ENCODE peak calls at places on chromosomes 7 and 10, in four cellular contexts. E, N, W and M are unnamed samples.

GRCh38 chr7:108525327-108525984 is 479 bp downstream of the PNPLA8 start:
- DNase-seq in E (peak; percentile 89), N (no peak), W (no peak), M (no peak)

GRCh38 chr7:157630301-157630853 is 293.6 kb downstream of the DNAJB6 start:
- DNase-seq in E (no peak), N (no peak), W (no peak), M (peak; percentile 26)

GRCh38 chr7:102284891-102285540 is 1.7 kb upstream of the SH2B2 start:
- DNase-seq in E (no peak), N (peak; percentile 39), W (peak; percentile 40), M (peak; percentile 89)

GRCh38 chr7:6675807-6676405 is 30.8 kb downstream of the ZNF12 start:
- DNase-seq in E (peak; percentile 36), N (no peak), W (no peak), M (no peak)

GRCh38 chr10:107425844-107426553 is 261.5 kb upstream of the SORCS1 start:
- DNase-seq in E (no peak), N (no peak), W (no peak), M (no peak)

GRCh38 chr7:142488842-142489241 is 231.0 kb upstream of the PRSS58 start:
- DNase-seq in E (no peak), N (no peak), W (no peak), M (no peak)

GRCh38 chr7:98294326-98294725 is 12.8 kb downstream of the BRI3 start:
- DNase-seq in E (no peak), N (no peak), W (no peak), M (no peak)

GRCh38 chr7:66296001-66296521 is 90.9 kb downstream of the TPST1 start:
- DNase-seq in E (peak; percentile 88), N (no peak), W (no peak), M (no peak)

GRCh38 chr7:28599411-28599810 is 187.1 kb downstream of the CREB5 start:
- DNase-seq in E (no peak), N (no peak), W (no peak), M (no peak)

GRCh38 chr7:100793806-100794660 is 33.3 kb downstream of the EPHB4 start:
- DNase-seq in E (no peak), N (no peak), W (no peak), M (no peak)

GRCh38 chr10:96339956-96340904 is 18.6 kb downstream of the OPALIN start:
- DNase-seq in E (peak; percentile 65), N (peak; percentile 9), W (peak; percentile 77), M (no peak)

DNA sequence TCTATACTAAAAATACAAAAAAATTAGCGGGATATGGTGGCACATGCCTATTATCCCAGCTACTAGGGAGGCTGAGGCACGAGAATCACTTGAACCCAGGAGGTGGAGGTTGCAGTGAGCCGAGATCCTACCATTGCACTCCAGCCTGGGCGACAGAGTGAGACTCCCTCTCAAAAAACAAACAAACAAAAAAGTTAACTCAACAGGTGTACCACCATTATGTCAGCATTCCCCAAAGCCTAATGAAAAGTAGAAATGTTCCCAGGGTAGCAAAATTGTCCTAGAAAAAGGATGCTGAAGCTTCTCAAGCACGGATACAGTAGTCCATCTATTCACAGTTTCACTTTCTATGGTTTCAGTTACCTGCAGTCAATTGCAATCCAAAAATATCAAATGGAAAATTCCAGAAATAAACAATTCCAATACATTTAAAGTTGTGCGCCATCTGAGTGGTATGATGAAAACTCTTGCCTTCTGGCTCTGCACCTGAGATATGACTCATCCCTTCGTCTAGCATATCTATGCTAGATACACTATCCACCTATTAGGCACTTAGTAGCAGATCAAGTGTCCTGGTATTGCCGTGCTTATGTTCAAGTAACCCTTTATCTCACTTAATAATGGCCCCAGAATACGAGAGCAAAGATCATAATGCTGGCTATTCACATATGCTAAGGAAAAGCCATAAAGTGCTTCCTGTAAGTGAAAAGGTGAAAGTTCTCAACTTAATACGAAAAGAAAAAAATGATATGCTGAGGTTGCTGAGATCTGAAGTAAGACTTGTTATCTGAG is 37.2 kb upstream of the SLC35G1 start:
- DNase-seq in E (no peak), N (no peak), W (no peak), M (no peak)
- H3K4me1 ChIP-seq in E (no peaks in the 10 kb centered on the region), N (no peaks in the 10 kb centered on the region), W (peaks cover 12% of the 10 kb centered on the region), M (no peaks in the 10 kb centered on the region)

GRCh38 chr10:127196227-127196954 is at the start of gene INSYN2A:
- DNase-seq in E (peak; percentile 60), N (peak; percentile 14), W (no peak), M (no peak)

GRCh38 chr10:127196955-127197432 is 603 bp upstream of the INSYN2A start:
- DNase-seq in E (peak; percentile 5), N (no peak), W (no peak), M (no peak)

GRCh38 chr10:127195571-127196226 is 692 bp downstream of the INSYN2A start:
- DNase-seq in E (peak; percentile 11), N (no peak), W (no peak), M (no peak)

GRCh38 chr10:127194598-127194997 is 1.8 kb downstream of the INSYN2A start:
- DNase-seq in E (peak; percentile 4), N (no peak), W (no peak), M (no peak)

DNA sequence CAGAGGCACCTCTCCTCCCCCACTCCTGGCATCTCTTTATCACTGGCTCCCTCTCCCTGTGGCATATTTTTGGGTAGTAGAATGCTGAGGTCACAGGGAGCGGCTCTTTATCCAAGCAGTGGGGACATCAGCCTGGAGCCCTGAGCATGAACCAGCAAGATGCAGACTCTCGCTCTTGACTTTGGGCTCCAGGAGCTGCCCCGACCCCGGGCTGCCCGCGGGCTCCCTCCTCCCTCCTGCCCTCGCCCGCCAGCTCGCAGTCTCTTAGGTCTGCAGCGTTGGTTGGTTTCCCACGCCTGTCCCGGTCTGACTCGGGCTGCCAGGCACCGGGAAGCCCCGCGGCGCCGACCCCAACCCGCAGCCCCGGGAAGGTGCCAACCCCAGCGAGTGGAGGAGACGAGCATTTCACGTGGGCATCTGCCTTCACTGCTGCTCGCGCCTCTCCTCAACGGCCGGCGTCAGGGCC is 1.3 kb downstream of the INSYN2A start:
- DNase-seq in E (peak; percentile 27), N (no peak), W (no peak), M (no peak)
- H3K4me3 ChIP-seq in E (peak overlapping the region; percentile 50), N (no peak overlapping the region), W (no peak overlapping the region), M (peak overlapping the region; percentile 40)

DNA sequence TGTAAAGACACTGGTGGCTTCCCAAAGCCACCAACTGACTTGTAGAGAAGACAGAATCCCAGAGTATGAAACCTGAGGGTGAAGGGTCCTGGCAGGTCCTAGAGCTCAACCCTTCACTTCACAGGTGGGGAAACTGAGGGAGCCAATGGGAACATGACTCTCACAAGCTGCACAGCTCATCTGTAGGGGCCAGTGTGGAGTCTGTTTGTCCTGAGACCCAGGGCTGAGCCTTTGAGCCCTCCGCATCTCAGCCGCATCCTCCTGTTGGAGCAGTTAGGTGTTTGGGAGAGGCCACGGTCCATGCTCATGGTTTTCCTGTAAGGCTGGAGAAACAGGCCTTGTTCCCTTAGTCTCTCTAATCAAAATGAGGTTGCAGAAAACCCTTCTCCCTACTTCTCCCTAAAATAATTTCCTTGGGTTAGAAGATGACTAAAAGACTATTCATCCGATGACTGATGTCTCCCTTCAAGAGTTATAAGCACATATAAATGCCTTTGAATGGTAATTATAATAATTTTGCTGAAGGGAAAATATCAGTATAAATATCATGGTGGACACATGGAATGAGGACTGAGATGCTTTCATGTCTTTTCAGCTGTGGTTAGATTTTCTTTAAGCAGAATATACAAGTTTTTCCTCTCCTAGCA is 10.3 kb downstream of the HTRA1 start:
- DNase-seq in E (no peak), N (no peak), W (no peak), M (no peak)
- H3K4me1 ChIP-seq in E (peaks cover 23% of the 10 kb centered on the region), N (peaks cover 38% of the 10 kb centered on the region), W (no peaks in the 10 kb centered on the region), M (peaks cover 40% of the 10 kb centered on the region)

GRCh38 chr7:120858299-120858636 is 324 bp upstream of the TSPAN12 start:
- DNase-seq in E (no peak), N (no peak), W (no peak), M (no peak)

GRCh38 chr7:120852700-120853099 is 5.2 kb downstream of the TSPAN12 start:
- DNase-seq in E (no peak), N (no peak), W (no peak), M (no peak)

GRCh38 chr7:120856621-120857352 is 1.2 kb downstream of the TSPAN12 start:
- DNase-seq in E (peak; percentile 21), N (no peak), W (peak; percentile 47), M (peak; percentile 66)

GRCh38 chr7:120857558-120858298 is at the start of gene TSPAN12:
- DNase-seq in E (peak; percentile 62), N (peak; percentile 48), W (peak; percentile 90), M (peak; percentile 93)

DNA sequence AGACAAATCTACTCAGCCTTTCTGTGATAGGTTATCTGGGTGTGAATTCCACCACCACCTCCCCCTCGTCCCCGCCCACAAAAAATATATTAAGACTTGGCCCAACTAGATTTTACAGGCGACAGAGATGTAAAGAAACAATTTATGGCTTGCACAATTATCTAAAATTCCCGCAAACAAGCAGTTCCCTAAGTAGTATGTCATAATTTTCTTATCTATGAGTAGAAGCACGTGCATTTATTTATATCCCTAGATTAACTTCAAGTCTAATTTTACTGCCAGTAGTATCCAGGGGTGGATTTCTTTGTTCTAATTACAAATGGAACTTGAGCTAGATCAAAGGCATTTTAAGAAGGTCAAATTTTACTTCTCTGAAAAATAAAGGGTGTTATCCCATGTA is 1.7 kb downstream of the TSPAN12 start:
- DNase-seq in E (no peak), N (no peak), W (no peak), M (no peak)
- H3K4me3 ChIP-seq in E (peak overlapping the region; percentile 79), N (no peak overlapping the region), W (no peak overlapping the region), M (peak overlapping the region; percentile 68)

GRCh38 chr10:102645741-102646609 is 1.7 kb downstream of the TRIM8 start:
- DNase-seq in E (peak; percentile 99), N (peak; percentile 94), W (peak; percentile 83), M (peak; percentile 96)

GRCh38 chr10:102644066-102644645 is at the start of gene TRIM8:
- DNase-seq in E (no peak), N (no peak), W (peak; percentile 54), M (peak; percentile 82)

GRCh38 chr10:102644646-102645387 is 538 bp downstream of the TRIM8 start:
- DNase-seq in E (peak; percentile 70), N (peak; percentile 76), W (peak; percentile 85), M (peak; percentile 94)

GRCh38 chr10:102646610-102647432 is 2.5 kb downstream of the TRIM8 start:
- DNase-seq in E (peak; percentile 73), N (peak; percentile 66), W (peak; percentile 63), M (peak; percentile 85)

GRCh38 chr10:102645388-102645740 is 1.1 kb downstream of the TRIM8 start:
- DNase-seq in E (peak; percentile 85), N (peak; percentile 74), W (peak; percentile 88), M (peak; percentile 86)
- H3K4me1 ChIP-seq in E (peaks cover 28% of the 10 kb centered on the region), N (peaks cover 38% of the 10 kb centered on the region), W (peaks cover 32% of the 10 kb centered on the region), M (peaks cover 44% of the 10 kb centered on the region)

GRCh38 chr7:57207836-57208235 is 75.6 kb upstream of the ZNF479 start:
- DNase-seq in E (no peak), N (no peak), W (no peak), M (peak; percentile 19)

GRCh38 chr7:57202274-57202673 is 70.0 kb upstream of the ZNF479 start:
- DNase-seq in E (no peak), N (no peak), W (no peak), M (peak; percentile 41)

GRCh38 chr7:57203161-57203791 is 71.0 kb upstream of the ZNF479 start:
- DNase-seq in E (no peak), N (no peak), W (no peak), M (peak; percentile 45)

GRCh38 chr7:57204411-57204811 is 72.2 kb upstream of the ZNF479 start:
- DNase-seq in E (no peak), N (no peak), W (no peak), M (no peak)

GRCh38 chr7:57205000-57205399 is 72.8 kb upstream of the ZNF479 start:
- DNase-seq in E (no peak), N (no peak), W (no peak), M (peak; percentile 40)
- H3K4me3 ChIP-seq in E (no peak overlapping the region), N (no peak overlapping the region), W (no peak overlapping the region), M (no peak overlapping the region)

GRCh38 chr10:7162331-7162730 is 248.5 kb downstream of the SFMBT2 start:
- DNase-seq in E (no peak), N (no peak), W (no peak), M (no peak)
- H3K4me1 ChIP-seq in E (no peaks in the 10 kb centered on the region), N (no peaks in the 10 kb centered on the region), W (no peaks in the 10 kb centered on the region), M (no peaks in the 10 kb centered on the region)

GRCh38 chr7:16921644-16922257 is 40.0 kb upstream of the AGR3 start:
- DNase-seq in E (no peak), N (no peak), W (no peak), M (no peak)
- H3K4me3 ChIP-seq in E (no peak overlapping the region), N (no peak overlapping the region), W (no peak overlapping the region), M (no peak overlapping the region)